ENCODE peak calls at places on chromosomes 13 and 19, in ten cellular contexts. One of them, this sample, is unnamed.

GRCh38 chr13:58025821-58026220 is 394.3 kb downstream of the PCDH17 start:
- DNase-seq in CD4-positive, alpha-beta T cell: no peak
- DNase-seq in neural crest cell: no peak
- DNase-seq in A549: no peak
- DNase-seq in HFF-Myc: no peak
- DNase-seq in RWPE1: no peak
- DNase-seq in retinal pigment epithelial cell: peak
- DNase-seq in choroid plexus epithelial cell: peak
- DNase-seq in glutamatergic neuron: no peak
- DNase-seq in lung: no peak
- DNase-seq in this sample: no peak

GRCh38 chr13:71577127-71577526 is 289.9 kb downstream of the DACH1 start:
- DNase-seq in CD4-positive, alpha-beta T cell: no peak
- DNase-seq in neural crest cell: no peak
- DNase-seq in A549: no peak
- DNase-seq in HFF-Myc: no peak
- DNase-seq in RWPE1: peak
- DNase-seq in retinal pigment epithelial cell: peak
- DNase-seq in choroid plexus epithelial cell: peak
- DNase-seq in glutamatergic neuron: no peak
- DNase-seq in lung: no peak
- DNase-seq in this sample: no peak

GRCh38 chr13:51844862-51845573 is at the start of gene TMEM272:
- DNase-seq in CD4-positive, alpha-beta T cell: peak
- DNase-seq in neural crest cell: peak
- DNase-seq in A549: peak
- DNase-seq in HFF-Myc: no peak
- DNase-seq in RWPE1: peak
- DNase-seq in retinal pigment epithelial cell: no peak
- DNase-seq in choroid plexus epithelial cell: peak
- DNase-seq in glutamatergic neuron: peak
- DNase-seq in lung: peak
- DNase-seq in this sample: peak

GRCh38 chr19:47377801-47378200 is 28.7 kb downstream of the DHX34 start:
- DNase-seq in CD4-positive, alpha-beta T cell: no peak
- DNase-seq in neural crest cell: no peak
- DNase-seq in A549: no peak
- DNase-seq in HFF-Myc: no peak
- DNase-seq in RWPE1: no peak
- DNase-seq in retinal pigment epithelial cell: no peak
- DNase-seq in choroid plexus epithelial cell: no peak
- DNase-seq in glutamatergic neuron: no peak
- DNase-seq in lung: no peak
- DNase-seq in this sample: no peak

GRCh38 chr19:14149509-14149994 is 13.2 kb upstream of the ASF1B start:
- DNase-seq in CD4-positive, alpha-beta T cell: peak
- DNase-seq in neural crest cell: no peak
- DNase-seq in A549: no peak
- DNase-seq in HFF-Myc: no peak
- DNase-seq in RWPE1: no peak
- DNase-seq in retinal pigment epithelial cell: no peak
- DNase-seq in choroid plexus epithelial cell: no peak
- DNase-seq in glutamatergic neuron: no peak
- DNase-seq in lung: peak
- DNase-seq in this sample: no peak

GRCh38 chr13:98548230-98548629 is 28.7 kb downstream of the STK24 start:
- DNase-seq in CD4-positive, alpha-beta T cell: no peak
- DNase-seq in neural crest cell: no peak
- DNase-seq in A549: no peak
- DNase-seq in HFF-Myc: no peak
- DNase-seq in RWPE1: no peak
- DNase-seq in retinal pigment epithelial cell: no peak
- DNase-seq in choroid plexus epithelial cell: no peak
- DNase-seq in glutamatergic neuron: no peak
- DNase-seq in lung: no peak
- DNase-seq in this sample: no peak

GRCh38 chr13:63005625-63006024 is 1590.0 kb upstream of the PCDH20 start:
- DNase-seq in CD4-positive, alpha-beta T cell: no peak
- DNase-seq in neural crest cell: no peak
- DNase-seq in A549: no peak
- DNase-seq in HFF-Myc: no peak
- DNase-seq in RWPE1: no peak
- DNase-seq in retinal pigment epithelial cell: no peak
- DNase-seq in choroid plexus epithelial cell: no peak
- DNase-seq in glutamatergic neuron: no peak
- DNase-seq in lung: no peak
- DNase-seq in this sample: no peak

GRCh38 chr13:23436680-23437079 is 3.2 kb upstream of the SACS start:
- DNase-seq in CD4-positive, alpha-beta T cell: no peak
- DNase-seq in neural crest cell: no peak
- DNase-seq in A549: no peak
- DNase-seq in HFF-Myc: no peak
- DNase-seq in RWPE1: no peak
- DNase-seq in retinal pigment epithelial cell: no peak
- DNase-seq in choroid plexus epithelial cell: no peak
- DNase-seq in glutamatergic neuron: no peak
- DNase-seq in lung: no peak
- DNase-seq in this sample: no peak

GRCh38 chr13:114112231-114112825 is 20.1 kb downstream of the RASA3 start:
- DNase-seq in CD4-positive, alpha-beta T cell: no peak
- DNase-seq in neural crest cell: no peak
- DNase-seq in A549: no peak
- DNase-seq in HFF-Myc: no peak
- DNase-seq in RWPE1: no peak
- DNase-seq in retinal pigment epithelial cell: no peak
- DNase-seq in choroid plexus epithelial cell: no peak
- DNase-seq in glutamatergic neuron: no peak
- DNase-seq in lung: no peak
- DNase-seq in this sample: no peak

GRCh38 chr13:35804901-35805300 is 326.3 kb downstream of the DCLK1 start:
- DNase-seq in CD4-positive, alpha-beta T cell: no peak
- DNase-seq in neural crest cell: no peak
- DNase-seq in A549: no peak
- DNase-seq in HFF-Myc: no peak
- DNase-seq in RWPE1: no peak
- DNase-seq in retinal pigment epithelial cell: no peak
- DNase-seq in choroid plexus epithelial cell: no peak
- DNase-seq in glutamatergic neuron: no peak
- DNase-seq in lung: no peak
- DNase-seq in this sample: no peak

GRCh38 chr19:44066305-44066704 is 5.7 kb upstream of the ZNF284 start:
- DNase-seq in CD4-positive, alpha-beta T cell: no peak
- DNase-seq in neural crest cell: no peak
- DNase-seq in A549: no peak
- DNase-seq in HFF-Myc: no peak
- DNase-seq in RWPE1: no peak
- DNase-seq in retinal pigment epithelial cell: no peak
- DNase-seq in choroid plexus epithelial cell: no peak
- DNase-seq in glutamatergic neuron: no peak
- DNase-seq in lung: no peak
- DNase-seq in this sample: no peak

DNA sequence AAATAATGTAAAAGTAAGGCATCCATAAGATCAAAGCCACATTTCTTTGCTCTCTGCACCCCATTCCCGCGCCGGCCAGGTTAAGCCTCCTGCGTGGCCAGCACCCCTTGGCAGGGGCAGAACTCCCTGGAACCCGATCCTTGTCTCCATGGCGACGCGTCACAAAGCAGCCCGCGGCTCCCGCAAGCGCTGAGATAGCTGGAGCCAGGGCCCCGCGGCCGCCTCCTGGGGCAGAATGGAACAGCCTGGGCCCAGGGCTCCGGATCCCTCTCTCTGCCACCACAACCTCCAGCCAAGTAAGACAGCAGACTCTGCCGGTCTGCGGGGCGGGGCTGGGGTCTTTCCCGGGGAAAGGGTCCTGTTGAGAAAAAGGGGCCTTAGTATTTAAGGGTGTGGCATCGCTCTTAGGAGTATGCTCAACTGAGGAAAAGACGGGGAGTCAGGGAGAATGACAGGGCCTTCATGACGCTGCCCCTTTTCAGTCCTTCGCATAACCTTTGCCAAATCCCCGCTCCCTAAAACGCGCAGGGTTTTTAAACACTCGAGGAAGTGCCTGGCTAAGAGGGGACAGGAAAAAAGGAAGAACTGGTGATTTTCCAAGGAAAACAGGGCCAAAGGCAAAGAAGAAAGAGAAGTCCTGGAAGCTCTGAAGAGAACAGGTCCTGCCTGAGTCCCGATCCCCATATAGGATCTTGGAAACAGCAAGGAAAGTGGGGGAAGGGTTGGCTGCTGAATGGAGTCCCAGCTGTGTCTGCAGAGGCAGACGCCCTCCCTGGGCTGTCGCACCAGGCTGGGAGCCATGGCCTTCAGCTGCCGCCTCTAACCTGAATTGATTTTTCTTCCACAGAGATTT is at the start of gene TEX26:
- DNase-seq in CD4-positive, alpha-beta T cell: no peak
- DNase-seq in neural crest cell: peak
- DNase-seq in A549: no peak
- DNase-seq in HFF-Myc: no peak
- DNase-seq in RWPE1: no peak
- DNase-seq in retinal pigment epithelial cell: no peak
- DNase-seq in choroid plexus epithelial cell: peak
- DNase-seq in glutamatergic neuron: peak
- DNase-seq in lung: no peak
- DNase-seq in this sample: peak
- TF ChIP-seq CTCF in CD4-positive, alpha-beta T cell: no peak
- TF ChIP-seq CTCF in neural crest cell: no peak
- TF ChIP-seq CTCF in A549: no peak
- TF ChIP-seq CTCF in HFF-Myc: no peak
- TF ChIP-seq CTCF in RWPE1: no peak
- TF ChIP-seq CTCF in retinal pigment epithelial cell: peak
- TF ChIP-seq CTCF in choroid plexus epithelial cell: peak
- TF ChIP-seq CTCF in glutamatergic neuron: peak
- TF ChIP-seq CTCF in lung: no peak
- TF ChIP-seq CTCF in this sample: no peak

GRCh38 chr19:18831524-18832330 is at the start of gene UPF1:
- DNase-seq in CD4-positive, alpha-beta T cell: peak
- DNase-seq in neural crest cell: peak
- DNase-seq in A549: peak
- DNase-seq in HFF-Myc: peak
- DNase-seq in RWPE1: peak
- DNase-seq in retinal pigment epithelial cell: peak
- DNase-seq in choroid plexus epithelial cell: peak
- DNase-seq in glutamatergic neuron: peak
- DNase-seq in lung: peak
- DNase-seq in this sample: peak
- TF ChIP-seq CTCF in CD4-positive, alpha-beta T cell: no peak
- TF ChIP-seq CTCF in neural crest cell: peak
- TF ChIP-seq CTCF in A549: no peak
- TF ChIP-seq CTCF in HFF-Myc: no peak
- TF ChIP-seq CTCF in RWPE1: no peak
- TF ChIP-seq CTCF in retinal pigment epithelial cell: no peak
- TF ChIP-seq CTCF in choroid plexus epithelial cell: no peak
- TF ChIP-seq CTCF in glutamatergic neuron: no peak
- TF ChIP-seq CTCF in lung: no peak
- TF ChIP-seq CTCF in this sample: no peak

GRCh38 chr19:49468746-49469447 is 5.1 kb upstream of the FLT3LG start:
- DNase-seq in CD4-positive, alpha-beta T cell: peak
- DNase-seq in neural crest cell: no peak
- DNase-seq in A549: no peak
- DNase-seq in HFF-Myc: peak
- DNase-seq in RWPE1: peak
- DNase-seq in retinal pigment epithelial cell: no peak
- DNase-seq in choroid plexus epithelial cell: peak
- DNase-seq in glutamatergic neuron: peak
- DNase-seq in lung: peak
- DNase-seq in this sample: no peak

GRCh38 chr19:49470615-49470978 is 3.4 kb upstream of the FLT3LG start:
- DNase-seq in CD4-positive, alpha-beta T cell: no peak
- DNase-seq in neural crest cell: no peak
- DNase-seq in A549: no peak
- DNase-seq in HFF-Myc: no peak
- DNase-seq in RWPE1: no peak
- DNase-seq in retinal pigment epithelial cell: no peak
- DNase-seq in choroid plexus epithelial cell: no peak
- DNase-seq in glutamatergic neuron: no peak
- DNase-seq in lung: no peak
- DNase-seq in this sample: no peak

GRCh38 chr19:49472936-49473335 is 1.1 kb upstream of the FLT3LG start:
- DNase-seq in CD4-positive, alpha-beta T cell: no peak
- DNase-seq in neural crest cell: no peak
- DNase-seq in A549: no peak
- DNase-seq in HFF-Myc: no peak
- DNase-seq in RWPE1: no peak
- DNase-seq in retinal pigment epithelial cell: no peak
- DNase-seq in choroid plexus epithelial cell: no peak
- DNase-seq in glutamatergic neuron: no peak
- DNase-seq in lung: no peak
- DNase-seq in this sample: no peak

GRCh38 chr19:49468199-49468598 is 5.8 kb upstream of the FLT3LG start:
- DNase-seq in CD4-positive, alpha-beta T cell: no peak
- DNase-seq in neural crest cell: no peak
- DNase-seq in A549: no peak
- DNase-seq in HFF-Myc: no peak
- DNase-seq in RWPE1: peak
- DNase-seq in retinal pigment epithelial cell: no peak
- DNase-seq in choroid plexus epithelial cell: no peak
- DNase-seq in glutamatergic neuron: no peak
- DNase-seq in lung: no peak
- DNase-seq in this sample: no peak

GRCh38 chr19:49469828-49470614 is 4.0 kb upstream of the FLT3LG start:
- DNase-seq in CD4-positive, alpha-beta T cell: peak
- DNase-seq in neural crest cell: no peak
- DNase-seq in A549: no peak
- DNase-seq in HFF-Myc: no peak
- DNase-seq in RWPE1: no peak
- DNase-seq in retinal pigment epithelial cell: no peak
- DNase-seq in choroid plexus epithelial cell: no peak
- DNase-seq in glutamatergic neuron: peak
- DNase-seq in lung: no peak
- DNase-seq in this sample: no peak
- TF ChIP-seq CTCF in CD4-positive, alpha-beta T cell: peak
- TF ChIP-seq CTCF in neural crest cell: no peak
- TF ChIP-seq CTCF in A549: peak
- TF ChIP-seq CTCF in HFF-Myc: peak
- TF ChIP-seq CTCF in RWPE1: no peak
- TF ChIP-seq CTCF in retinal pigment epithelial cell: no peak
- TF ChIP-seq CTCF in choroid plexus epithelial cell: peak
- TF ChIP-seq CTCF in glutamatergic neuron: no peak
- TF ChIP-seq CTCF in lung: peak
- TF ChIP-seq CTCF in this sample: no peak

DNA sequence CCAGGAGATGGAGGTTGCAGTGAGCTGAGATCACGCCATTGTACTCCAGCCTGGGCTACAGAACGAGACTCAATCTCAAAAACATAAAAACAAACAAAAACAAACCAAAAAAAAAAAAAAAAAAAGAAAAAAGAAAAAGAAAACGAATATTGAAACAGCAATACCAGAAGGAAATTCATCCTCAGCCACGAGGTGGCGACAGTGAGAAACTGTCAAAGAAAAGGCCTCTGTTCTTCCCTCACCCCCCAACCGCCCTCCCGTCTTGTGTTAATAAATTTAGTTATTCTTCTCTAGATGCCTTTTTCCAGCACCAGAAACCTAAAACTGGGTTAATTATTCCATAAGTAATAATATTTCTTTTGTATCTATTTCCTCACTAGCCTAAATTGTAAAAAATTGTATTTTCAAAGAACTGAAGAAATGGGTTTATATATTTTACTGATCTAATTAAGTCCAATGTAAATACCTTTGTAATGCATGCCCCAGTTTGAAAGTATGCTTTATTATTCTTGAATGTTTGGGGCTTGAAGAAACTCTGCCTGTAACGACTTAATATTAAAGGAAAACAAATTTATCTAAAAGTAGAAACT is 38.6 kb downstream of the LIG4 start:
- DNase-seq in CD4-positive, alpha-beta T cell: peak
- DNase-seq in neural crest cell: peak
- DNase-seq in A549: peak
- DNase-seq in HFF-Myc: no peak
- DNase-seq in RWPE1: peak
- DNase-seq in retinal pigment epithelial cell: no peak
- DNase-seq in choroid plexus epithelial cell: peak
- DNase-seq in glutamatergic neuron: peak
- DNase-seq in lung: no peak
- DNase-seq in this sample: peak
- TF ChIP-seq CTCF in CD4-positive, alpha-beta T cell: peak
- TF ChIP-seq CTCF in neural crest cell: peak
- TF ChIP-seq CTCF in A549: no peak
- TF ChIP-seq CTCF in HFF-Myc: peak
- TF ChIP-seq CTCF in RWPE1: peak
- TF ChIP-seq CTCF in retinal pigment epithelial cell: peak
- TF ChIP-seq CTCF in choroid plexus epithelial cell: peak
- TF ChIP-seq CTCF in glutamatergic neuron: peak
- TF ChIP-seq CTCF in lung: no peak
- TF ChIP-seq CTCF in this sample: peak